ENCODE peak calls at places on chromosomes 4 and X, in five cellular contexts. Q is A549, N is H7, K is HFF-Myc, S is mucosa of descending colon. U is an unnamed sample.

GRCh38 chr4:3821580-3822229 is 55.5 kb downstream of the ADRA2C start:
- DNase-seq in Q (no peak), N (peak), K (no peak), S (no peak), U (no peak)

GRCh38 chrX:56789518-56790070 is 60.6 kb downstream of the NBDY start:
- DNase-seq in Q (no peak), N (no peak), K (no peak), S (no peak), U (no peak)

GRCh38 chrX:27565992-27566391 is 24.2 kb upstream of the DCAF8L2 start:
- DNase-seq in Q (no peak), N (no peak), K (no peak), S (no peak), U (no peak)

GRCh38 chr4:123876640-123877039 is 480.0 kb downstream of the SPRY1 start:
- DNase-seq in Q (no peak), N (no peak), K (no peak), S (no peak), U (no peak)

GRCh38 chrX:97026406-97026805 is 142.7 kb downstream of the RPA4 start:
- DNase-seq in Q (peak), N (peak), K (no peak), S (no peak), U (no peak)

GRCh38 chr4:15078682-15079642 is 76.7 kb downstream of the CPEB2 start:
- DNase-seq in Q (no peak), N (no peak), K (no peak), S (no peak), U (no peak)

GRCh38 chr4:121786221-121786620 is 14.9 kb upstream of the EXOSC9 start:
- DNase-seq in Q (no peak), N (no peak), K (no peak), S (no peak), U (no peak)

GRCh38 chr4:7194251-7195137 is 2.2 kb downstream of the SORCS2 start:
- DNase-seq in Q (peak), N (peak), K (no peak), S (peak), U (no peak)

GRCh38 chr4:993111-994029 is at the start of gene SLC26A1:
- DNase-seq in Q (peak), N (no peak), K (no peak), S (peak), U (peak)

GRCh38 chr4:89336818-89337395 is 29.3 kb upstream of the GPRIN3 start:
- DNase-seq in Q (no peak), N (no peak), K (no peak), S (no peak), U (no peak)

GRCh38 chr4:100742045-100742444 is 224.2 kb upstream of the EMCN start:
- DNase-seq in Q (peak), N (peak), K (no peak), S (no peak), U (peak)

GRCh38 chr4:119731778-119732177 is 103.2 kb upstream of the PDE5A start:
- DNase-seq in Q (no peak), N (no peak), K (no peak), S (peak), U (no peak)

DNA sequence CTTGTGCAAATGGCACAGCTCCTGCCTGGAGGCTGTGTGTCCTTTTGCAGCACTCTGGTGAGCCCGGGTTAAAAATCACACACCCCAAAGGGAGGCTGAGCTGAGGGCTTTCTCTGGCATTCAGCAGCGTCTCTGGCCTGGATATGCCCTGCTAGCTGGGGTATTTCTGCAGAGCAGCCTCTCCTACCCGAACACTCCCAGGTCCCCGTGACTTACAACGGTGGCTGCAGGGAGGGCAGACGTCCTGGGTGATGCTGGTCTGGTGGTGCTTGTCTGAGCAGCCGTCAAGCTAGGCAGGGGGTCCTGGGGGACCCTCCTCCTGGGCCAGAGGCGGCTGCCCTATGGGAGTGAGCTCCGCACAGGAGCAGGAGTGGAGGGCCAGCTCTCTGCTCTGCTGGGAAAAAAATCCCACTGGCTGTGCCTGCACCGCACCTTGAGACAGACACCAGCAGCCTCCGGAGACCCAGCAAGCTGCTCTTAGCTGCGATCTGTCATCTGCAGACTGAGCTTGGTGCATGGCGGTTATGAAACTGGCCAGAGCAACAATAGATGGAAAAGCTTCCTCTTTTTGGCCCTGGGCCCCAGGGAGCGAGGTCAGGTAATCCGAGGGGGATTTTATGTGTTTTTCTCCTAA is 41.3 kb upstream of the ASMTL start:
- DNase-seq in Q (no peak), N (peak), K (no peak), S (no peak), U (no peak)
- H3K4me3 ChIP-seq in Q (no peak), N (no peak), K (no peak), S (no peak), U (no peak)

GRCh38 chr4:139559692-139560091 is 3.7 kb upstream of the SETD7 start:
- DNase-seq in Q (no peak), N (peak), K (no peak), S (no peak), U (no peak)
- H3K4me3 ChIP-seq in Q (no peak), N (no peak), K (no peak), S (no peak), U (no peak)

GRCh38 chr4:78557841-78558240 is 6.3 kb downstream of the ANXA3 start:
- DNase-seq in Q (no peak), N (no peak), K (no peak), S (no peak), U (no peak)
- H3K4me3 ChIP-seq in Q (no peak), N (no peak), K (no peak), S (no peak), U (no peak)

GRCh38 chrX:155874571-155875244 is 6.4 kb upstream of the VAMP7 start:
- DNase-seq in Q (no peak), N (no peak), K (no peak), S (no peak), U (no peak)
- H3K4me3 ChIP-seq in Q (peak), N (no peak), K (no peak), S (no peak), U (no peak)

GRCh38 chr4:182805606-182806149 is 111.5 kb downstream of the DCTD start:
- DNase-seq in Q (no peak), N (no peak), K (no peak), S (no peak), U (no peak)

GRCh38 chr4:182808673-182809416 is 108.3 kb downstream of the DCTD start:
- DNase-seq in Q (no peak), N (peak), K (no peak), S (no peak), U (no peak)

GRCh38 chr4:182806259-182807252 is 110.6 kb downstream of the DCTD start:
- DNase-seq in Q (peak), N (peak), K (peak), S (peak), U (no peak)

GRCh38 chr4:182807841-182808548 is 109.2 kb downstream of the DCTD start:
- DNase-seq in Q (no peak), N (peak), K (no peak), S (no peak), U (no peak)

GRCh38 chr4:182807346-182807745 is 109.8 kb downstream of the DCTD start:
- DNase-seq in Q (no peak), N (peak), K (no peak), S (no peak), U (no peak)
- H3K4me3 ChIP-seq in Q (no peak), N (peak), K (no peak), S (no peak), U (no peak)

DNA sequence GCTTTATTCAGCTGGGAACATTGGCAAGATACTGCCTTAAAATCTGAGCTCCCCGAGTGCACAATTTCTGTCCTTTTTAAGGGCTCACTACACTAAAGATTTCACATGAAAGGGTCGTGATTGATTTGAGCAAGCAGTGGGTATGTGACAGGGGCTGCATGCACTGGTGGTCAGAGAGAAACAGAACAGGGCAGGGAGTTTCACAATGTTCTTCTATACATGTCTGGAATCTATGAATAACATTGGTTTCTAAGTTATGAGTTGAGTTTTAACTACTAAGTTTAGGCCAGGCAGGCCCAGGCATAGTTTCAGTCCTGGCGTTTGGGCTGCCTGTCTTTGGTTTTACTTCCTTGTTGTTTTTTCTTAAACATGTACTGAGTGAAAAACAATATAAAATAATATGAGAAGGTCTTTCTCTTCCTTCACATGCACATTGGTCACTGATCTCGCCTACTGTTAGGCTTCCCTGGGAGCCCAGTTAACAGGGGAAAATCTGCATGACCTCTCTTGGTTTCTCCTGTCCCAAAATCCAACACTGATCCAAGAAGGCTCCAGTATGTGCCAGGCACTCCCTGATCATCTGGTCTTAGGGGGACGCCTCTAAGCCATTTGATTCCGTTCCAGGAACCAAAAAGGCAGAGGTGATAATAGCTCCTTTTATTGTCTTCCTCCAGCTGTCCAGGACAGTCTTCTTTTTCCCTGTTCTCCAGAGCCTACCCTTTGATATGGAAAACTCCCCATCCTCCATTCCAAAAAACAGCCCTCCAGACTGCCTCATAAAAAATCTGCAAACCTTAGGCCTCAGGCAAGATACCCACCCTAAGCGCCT is at the start of gene UGT2B17:
- DNase-seq in Q (no peak), N (no peak), K (no peak), S (no peak), U (no peak)
- H3K4me3 ChIP-seq in Q (no peak), N (no peak), K (no peak), S (no peak), U (no peak)

DNA sequence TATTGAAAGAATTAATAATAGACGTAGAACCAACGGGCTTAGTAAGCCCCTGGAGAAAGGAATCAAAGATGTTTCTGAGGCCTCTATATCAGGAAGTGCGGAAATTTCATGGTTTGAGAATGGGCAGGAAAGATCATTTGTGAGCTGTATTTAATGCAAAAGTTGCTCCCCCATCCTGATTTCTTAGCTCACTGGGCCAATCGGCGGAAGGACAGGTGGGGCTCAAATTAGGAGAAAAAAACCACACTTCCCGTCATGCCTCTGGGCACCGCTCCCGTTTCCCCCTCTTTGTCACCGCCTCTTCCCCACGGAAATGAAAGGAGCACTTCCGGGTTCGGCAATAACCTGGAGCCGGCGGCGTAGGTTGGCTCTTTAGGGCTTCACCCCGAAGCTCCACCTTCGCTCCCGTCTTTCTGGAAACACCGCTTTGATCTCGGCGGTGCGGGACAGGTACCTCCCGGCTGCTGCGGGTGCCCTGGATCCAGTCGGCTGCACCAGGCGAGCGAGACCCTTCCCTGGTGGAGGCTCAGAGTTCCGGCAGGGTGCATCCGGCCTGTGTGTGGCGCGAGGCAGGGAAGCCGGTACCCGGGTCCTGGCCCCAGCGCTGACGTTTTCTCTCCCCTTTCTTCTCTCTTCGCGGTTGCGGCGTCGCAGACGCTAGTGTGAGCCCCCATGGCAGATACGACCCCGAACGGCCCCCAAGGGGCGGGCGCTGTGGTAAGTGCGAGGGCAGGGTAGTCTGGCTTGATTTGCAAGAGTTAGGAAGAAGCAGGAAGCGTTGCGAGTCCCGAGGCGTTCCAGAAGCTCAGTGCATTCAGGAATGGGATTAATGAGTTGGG is at the start of gene TMEM33:
- DNase-seq in Q (peak), N (peak), K (peak), S (peak), U (peak)
- H3K4me3 ChIP-seq in Q (peak), N (peak), K (peak), S (peak), U (peak)

U was measured in LNCaP clone FGC.